ENCODE peak calls at places on chromosome X, in five cellular contexts. V is OCI-LY7, I is GM23338, B is heart left ventricle, F is adrenal gland. J is an unnamed sample.

GRCh38 chrX:39642071-39642470 is 455.7 kb downstream of the BCOR start:
- DNase-seq in V (no peak), I (no peak), B (no peak), F (no peak), J (no peak)

GRCh38 chrX:16005899-16006298 is 117.5 kb upstream of the GRPR start:
- DNase-seq in V (no peak), I (no peak), B (no peak), F (no peak), J (no peak)

GRCh38 chrX:63761639-63762038 is 23.4 kb downstream of the ARHGEF9 start:
- DNase-seq in V (peak), I (no peak), B (no peak), F (no peak), J (peak)

GRCh38 chrX:39603291-39603690 is 494.5 kb downstream of the BCOR start:
- DNase-seq in V (no peak), I (no peak), B (no peak), F (no peak), J (no peak)

GRCh38 chrX:47581731-47582647 is at the start of gene TIMP1:
- DNase-seq in V (no peak), I (peak), B (peak), F (peak), J (peak)

GRCh38 chrX:136146614-136147319 is 566 bp upstream of the FHL1 start:
- DNase-seq in V (no peak), I (peak), B (peak), F (no peak), J (no peak)

GRCh38 chrX:115642895-115643530 is 82.0 kb downstream of the PLS3 start:
- DNase-seq in V (peak), I (peak), B (no peak), F (no peak), J (peak)

GRCh38 chrX:17549005-17549685 is 174.1 kb downstream of the NHS start:
- DNase-seq in V (no peak), I (no peak), B (no peak), F (no peak), J (no peak)

GRCh38 chrX:37926700-37927099 is 79.3 kb upstream of the DYNLT3 start:
- DNase-seq in V (peak), I (peak), B (no peak), F (no peak), J (peak)

GRCh38 chrX:126836195-126836594 is 16.7 kb downstream of the PRR32 start:
- DNase-seq in V (no peak), I (no peak), B (no peak), F (no peak), J (no peak)

GRCh38 chrX:50202539-50202938 is 1.7 kb upstream of the AKAP4 start:
- DNase-seq in V (no peak), I (no peak), B (no peak), F (no peak), J (peak)

GRCh38 chrX:47623540-47624027 is 3.9 kb upstream of the SYN1 start:
- DNase-seq in V (no peak), I (peak), B (peak), F (peak), J (peak)

GRCh38 chrX:119389214-119389613 is 9.9 kb upstream of the SLC25A43 start:
- DNase-seq in V (no peak), I (no peak), B (no peak), F (no peak), J (no peak)

GRCh38 chrX:134369576-134369975 is 90.4 kb upstream of the HPRT1 start:
- DNase-seq in V (peak), I (no peak), B (no peak), F (no peak), J (no peak)

GRCh38 chrX:12403474-12404082 is 265.3 kb downstream of the FRMPD4 start:
- DNase-seq in V (no peak), I (no peak), B (no peak), F (no peak), J (no peak)

GRCh38 chrX:153967536-153968214 is 3.9 kb downstream of the HCFC1 start:
- DNase-seq in V (no peak), I (no peak), B (no peak), F (no peak), J (no peak)

GRCh38 chrX:28135378-28136047 is 154.3 kb upstream of the DCAF8L1 start:
- DNase-seq in V (no peak), I (no peak), B (no peak), F (no peak), J (peak)

GRCh38 chrX:87728459-87728858 is 210.9 kb downstream of the KLHL4 start:
- DNase-seq in V (no peak), I (no peak), B (no peak), F (no peak), J (no peak)

GRCh38 chrX:24235084-24235710 is 78.7 kb downstream of the SUPT20HL2 start:
- DNase-seq in V (no peak), I (no peak), B (no peak), F (no peak), J (no peak)

GRCh38 chrX:69365349-69365748 is 138.8 kb upstream of the NALF2 start:
- DNase-seq in V (no peak), I (no peak), B (peak), F (no peak), J (no peak)

GRCh38 chrX:121308276-121308805 is 260.9 kb downstream of the GLUD2 start:
- DNase-seq in V (peak), I (peak), B (no peak), F (peak), J (peak)

GRCh38 chrX:39760930-39761329 is 336.8 kb downstream of the BCOR start:
- DNase-seq in V (no peak), I (no peak), B (no peak), F (no peak), J (no peak)

GRCh38 chrX:38811515-38812239 is 10.4 kb downstream of the MID1IP1 start:
- DNase-seq in V (no peak), I (no peak), B (no peak), F (no peak), J (peak)

GRCh38 chrX:28205126-28205525 is 223.9 kb upstream of the DCAF8L1 start:
- DNase-seq in V (no peak), I (no peak), B (no peak), F (no peak), J (no peak)

GRCh38 chrX:150482537-150483217 is 85.7 kb upstream of the MTM1 start:
- DNase-seq in V (no peak), I (no peak), B (no peak), F (peak), J (peak)

GRCh38 chrX:2691543-2692220 is 587 bp downstream of the CD99 start:
- DNase-seq in V (peak), I (peak), B (peak), F (peak), J (peak)

GRCh38 chrX:122094611-122095010 is 1047.2 kb downstream of the GLUD2 start:
- DNase-seq in V (no peak), I (no peak), B (no peak), F (no peak), J (peak)

GRCh38 chrX:129618997-129619396 is 35.8 kb downstream of the APLN start:
- DNase-seq in V (no peak), I (no peak), B (peak), F (no peak), J (no peak)

GRCh38 chrX:84735025-84735424 is 232.8 kb upstream of the HDX start:
- DNase-seq in V (no peak), I (no peak), B (no peak), F (no peak), J (no peak)

GRCh38 chrX:22800360-22800759 is 199.4 kb upstream of the DDX53 start:
- DNase-seq in V (no peak), I (peak), B (no peak), F (peak), J (peak)

DNA sequence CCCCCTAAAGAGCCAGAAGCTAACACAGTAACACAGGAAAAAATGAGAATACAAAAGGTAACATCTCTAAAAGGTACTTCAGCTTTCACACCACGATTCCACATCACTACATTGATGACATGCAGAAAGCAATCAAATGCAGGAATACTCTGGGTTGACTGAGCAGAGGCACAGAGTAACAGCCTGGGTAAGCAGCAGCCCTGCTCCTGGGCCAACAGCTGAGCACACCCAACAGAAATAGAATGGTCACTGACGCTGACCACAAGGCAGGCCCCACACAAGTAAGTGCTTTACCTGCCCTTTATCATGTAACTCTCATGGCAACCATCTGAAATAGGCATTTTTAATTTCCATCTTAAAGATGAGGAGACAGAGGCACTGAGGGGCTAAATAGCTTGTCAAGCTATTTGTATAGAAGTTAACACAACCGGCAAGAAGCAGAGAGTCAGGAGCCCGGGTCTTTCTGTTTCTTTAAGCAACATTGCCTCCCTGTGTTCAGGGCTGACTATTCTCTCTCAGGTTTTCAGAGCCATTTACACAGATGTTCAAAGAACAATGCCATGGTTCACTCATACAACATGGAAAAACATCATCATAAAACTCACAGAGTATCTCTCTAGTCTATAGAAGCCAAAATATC is 168.9 kb downstream of the ZNF674 start:
- DNase-seq in V (peak), I (peak), B (no peak), F (peak), J (peak)
- TF ChIP-seq CTCF in V (peak), I (peak), B (peak), F (peak), J (peak)

DNA sequence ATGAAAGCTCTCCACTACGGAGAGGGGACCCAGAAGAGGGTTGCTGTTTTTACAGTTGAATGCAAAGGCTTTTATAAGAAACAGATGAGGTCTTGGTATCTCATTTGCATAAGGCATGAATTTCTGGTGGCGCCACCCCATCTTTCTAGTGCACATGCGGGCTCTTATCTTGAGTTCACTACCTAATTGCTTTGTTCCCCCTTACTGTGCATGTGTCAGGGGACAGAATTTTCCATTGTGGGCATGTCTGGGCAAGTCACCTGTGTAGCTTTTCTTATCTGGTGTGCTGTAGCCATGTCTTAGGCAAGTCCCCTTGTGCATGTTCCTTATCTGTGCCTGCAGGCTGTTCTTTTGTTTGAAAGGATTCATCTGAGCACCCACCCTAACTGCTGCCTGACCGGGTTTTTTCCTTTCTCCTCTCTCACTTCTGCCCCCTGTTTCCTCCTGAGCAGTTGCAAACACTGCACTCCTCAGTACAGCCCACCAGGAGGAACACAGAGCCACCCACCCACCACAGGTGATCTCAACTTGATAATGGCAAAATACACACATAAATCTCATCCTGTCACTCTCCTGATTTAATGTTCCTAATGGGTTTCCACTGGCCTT is 29.3 kb upstream of the IL9R start:
- DNase-seq in V (no peak), I (no peak), B (no peak), F (no peak), J (no peak)
- H3K4me3 ChIP-seq in V (no peak), I (no peak), B (no peak), F (no peak), J (no peak)

GRCh38 chrX:7068939-7069367 is 78.6 kb upstream of the STS start:
- DNase-seq in V (peak), I (peak), B (no peak), F (no peak), J (peak)
- TF ChIP-seq CTCF in V (peak), I (peak), B (no peak), F (no peak), J (peak)

GRCh38 chrX:72182924-72183323 is 1.4 kb downstream of the PIN4 start:
- DNase-seq in V (no peak), I (no peak), B (no peak), F (no peak), J (no peak)

GRCh38 chrX:72181178-72182125 is at the start of gene PIN4:
- DNase-seq in V (peak), I (peak), B (peak), F (peak), J (peak)

GRCh38 chrX:72180539-72180938 is 1.0 kb upstream of the PIN4 start:
- DNase-seq in V (peak), I (no peak), B (no peak), F (no peak), J (no peak)
- H3K4me3 ChIP-seq in V (peak), I (peak), B (peak), F (no peak), J (peak)

GRCh38 chrX:139121616-139122286 is 408.8 kb upstream of the F9 start:
- DNase-seq in V (no peak), I (peak), B (no peak), F (no peak), J (no peak)

GRCh38 chrX:139126493-139126892 is 404.0 kb upstream of the F9 start:
- DNase-seq in V (peak), I (peak), B (no peak), F (no peak), J (no peak)

GRCh38 chrX:139125916-139126315 is 404.6 kb upstream of the F9 start:
- DNase-seq in V (no peak), I (no peak), B (no peak), F (no peak), J (no peak)

GRCh38 chrX:139120760-139121159 is 409.2 kb upstream of the FGF13 start:
- DNase-seq in V (no peak), I (no peak), B (no peak), F (no peak), J (no peak)
- TF ChIP-seq CTCF in V (no peak), I (no peak), B (no peak), F (no peak), J (no peak)

DNA sequence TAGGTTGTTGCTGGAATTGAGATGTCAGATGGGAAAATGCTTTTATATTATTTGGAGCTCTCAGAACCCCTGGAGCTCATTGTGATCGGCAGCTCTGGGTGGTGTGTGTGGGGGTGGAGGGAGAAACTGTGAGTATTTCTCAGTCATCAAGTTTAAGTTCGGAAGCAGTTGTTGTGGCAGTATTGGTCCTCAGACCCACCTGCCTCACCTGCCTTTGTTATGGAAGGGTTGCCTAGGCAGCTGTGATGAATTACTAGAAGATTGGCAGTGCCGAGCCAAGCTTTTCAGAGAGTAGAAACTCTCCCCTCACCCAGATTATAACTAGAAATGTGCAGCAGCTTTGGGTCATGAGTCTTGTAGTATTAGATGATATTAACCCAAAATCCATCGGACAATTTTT is 9.5 kb downstream of the IGSF1 start:
- DNase-seq in V (no peak), I (peak), B (no peak), F (no peak), J (no peak)
- H3K4me3 ChIP-seq in V (no peak), I (no peak), B (no peak), F (no peak), J (no peak)

GRCh38 chrX:72128881-72129280 is 2.8 kb downstream of the RTL5 start:
- DNase-seq in V (no peak), I (peak), B (no peak), F (no peak), J (peak)
- TF ChIP-seq CTCF in V (no peak), I (peak), B (peak), F (peak), J (peak)